ENCODE peak calls at places on chromosomes 6 and 20, in eight cellular contexts. S is A549, N is GM12865, E is lower lobe of right lung, A is Peyer's patch, R is mucosa of descending colon, Z is colonic mucosa, W is astrocyte. D is an unnamed sample.

GRCh38 chr6:44177691-44178423 is 19.2 kb downstream of the CAPN11 start:
- DNase-seq in S (no peak), N (no peak), E (peak; percentile 64), A (peak; percentile 79), R (no peak), Z (no peak), W (peak; percentile 70), D (no peak)

GRCh38 chr6:150250826-150251225 is 108.0 kb downstream of the PPP1R14C start:
- DNase-seq in S (no peak), N (no peak), E (no peak), A (no peak), R (no peak), Z (no peak), W (peak; percentile 80), D (no peak)

GRCh38 chr20:38032585-38033329 is 499 bp downstream of the TTI1 start:
- DNase-seq in S (no peak), N (peak; percentile 70), E (peak; percentile 73), A (no peak), R (no peak), Z (peak; percentile 23), W (peak; percentile 6), D (no peak)

GRCh38 chr6:127550403-127550802 is 26.6 kb upstream of the C6orf58 start:
- DNase-seq in S (no peak), N (no peak), E (no peak), A (no peak), R (no peak), Z (no peak), W (peak; percentile 74), D (no peak)

GRCh38 chr6:158066161-158066781 is 84.6 kb downstream of the SYNJ2 start:
- DNase-seq in S (no peak), N (no peak), E (no peak), A (no peak), R (no peak), Z (no peak), W (no peak), D (no peak)

GRCh38 chr6:83097204-83097603 is 29.7 kb downstream of the DOP1A start:
- DNase-seq in S (no peak), N (no peak), E (no peak), A (no peak), R (no peak), Z (no peak), W (peak; percentile 58), D (no peak)

GRCh38 chr6:136501514-136501913 is 48.7 kb downstream of the MAP7 start:
- DNase-seq in S (no peak), N (no peak), E (no peak), A (no peak), R (no peak), Z (no peak), W (no peak), D (no peak)

GRCh38 chr6:27478706-27479318 is 5.9 kb upstream of the ZNF184 start:
- DNase-seq in S (peak; percentile 66), N (peak; percentile 92), E (peak; percentile 89), A (peak; percentile 96), R (peak; percentile 97), Z (peak; percentile 95), W (peak; percentile 84), D (peak; percentile 50)

GRCh38 chr6:44084231-44085014 is 42.8 kb downstream of the MRPL14 start:
- DNase-seq in S (no peak), N (no peak), E (no peak), A (no peak), R (no peak), Z (no peak), W (no peak), D (no peak)

GRCh38 chr6:74534485-74535211 is 671.2 kb downstream of the COL12A1 start:
- DNase-seq in S (peak; percentile 59), N (no peak), E (no peak), A (no peak), R (peak; percentile 25), Z (peak; percentile 30), W (peak; percentile 47), D (no peak)

GRCh38 chr6:110567957-110568696 is 91.7 kb upstream of the SLC22A16 start:
- DNase-seq in S (no peak), N (peak; percentile 23), E (no peak), A (peak; percentile 55), R (no peak), Z (no peak), W (no peak), D (no peak)

GRCh38 chr6:72620866-72621242 is 1.0 kb upstream of the KCNQ5 start:
- DNase-seq in S (no peak), N (no peak), E (no peak), A (peak; percentile 49), R (peak; percentile 3), Z (no peak), W (no peak), D (peak; percentile 32)

GRCh38 chr6:163984446-163984936 is 570.0 kb downstream of the QKI start:
- DNase-seq in S (no peak), N (peak; percentile 30), E (no peak), A (no peak), R (no peak), Z (no peak), W (peak; percentile 59), D (no peak)

GRCh38 chr20:7171911-7172310 is 404.4 kb downstream of the BMP2 start:
- DNase-seq in S (no peak), N (no peak), E (no peak), A (no peak), R (no peak), Z (no peak), W (peak; percentile 94), D (no peak)

GRCh38 chr20:57223648-57224489 is 42.6 kb downstream of the BMP7 start:
- DNase-seq in S (no peak), N (no peak), E (no peak), A (peak; percentile 55), R (peak; percentile 21), Z (peak; percentile 28), W (peak; percentile 10), D (no peak)

GRCh38 chr20:51097334-51098176 is 74.6 kb upstream of the KCNG1 start:
- DNase-seq in S (no peak), N (no peak), E (no peak), A (peak; percentile 49), R (peak; percentile 35), Z (no peak), W (no peak), D (no peak)

GRCh38 chr6:17045581-17046322 is 56.1 kb upstream of the STMND1 start:
- DNase-seq in S (no peak), N (no peak), E (no peak), A (no peak), R (peak; percentile 6), Z (no peak), W (peak; percentile 63), D (no peak)

DNA sequence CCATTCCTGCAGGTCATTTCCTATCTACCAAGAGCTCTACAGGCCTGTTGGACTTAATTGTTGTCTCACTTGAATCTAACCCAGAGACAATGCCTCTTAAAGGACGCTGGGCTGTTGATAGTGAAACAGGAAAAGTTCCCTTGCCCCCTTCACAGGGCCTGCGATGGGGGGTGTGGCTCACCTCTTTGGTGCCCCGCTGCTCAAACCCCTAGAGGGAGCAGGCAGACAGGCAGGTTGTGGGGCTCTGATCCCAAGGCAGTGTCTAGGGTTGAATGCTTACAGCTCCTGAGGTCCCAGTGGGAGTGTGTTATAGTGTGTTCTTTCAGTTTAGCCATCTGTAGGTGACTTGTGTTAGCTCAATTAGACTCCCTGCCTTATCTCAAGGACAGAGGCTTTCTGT is 68.0 kb downstream of the OTOR start:
- DNase-seq in S (no peak), N (no peak), E (no peak), A (no peak), R (no peak), Z (no peak), W (no peak), D (no peak)
- TF ChIP-seq CTCF in S (no peak), N (no peak), E (no peak), A (no peak), R (no peak), Z (no peak), W (no peak), D (no peak)

GRCh38 chr6:144090384-144090783 is 5.0 kb downstream of the SF3B5 start:
- DNase-seq in S (no peak), N (no peak), E (no peak), A (no peak), R (no peak), Z (no peak), W (no peak), D (no peak)
- TF ChIP-seq CTCF in S (peak; percentile 16), N (no peak), E (no peak), A (no peak), R (no peak), Z (no peak), W (no peak), D (peak; percentile 15)

DNA sequence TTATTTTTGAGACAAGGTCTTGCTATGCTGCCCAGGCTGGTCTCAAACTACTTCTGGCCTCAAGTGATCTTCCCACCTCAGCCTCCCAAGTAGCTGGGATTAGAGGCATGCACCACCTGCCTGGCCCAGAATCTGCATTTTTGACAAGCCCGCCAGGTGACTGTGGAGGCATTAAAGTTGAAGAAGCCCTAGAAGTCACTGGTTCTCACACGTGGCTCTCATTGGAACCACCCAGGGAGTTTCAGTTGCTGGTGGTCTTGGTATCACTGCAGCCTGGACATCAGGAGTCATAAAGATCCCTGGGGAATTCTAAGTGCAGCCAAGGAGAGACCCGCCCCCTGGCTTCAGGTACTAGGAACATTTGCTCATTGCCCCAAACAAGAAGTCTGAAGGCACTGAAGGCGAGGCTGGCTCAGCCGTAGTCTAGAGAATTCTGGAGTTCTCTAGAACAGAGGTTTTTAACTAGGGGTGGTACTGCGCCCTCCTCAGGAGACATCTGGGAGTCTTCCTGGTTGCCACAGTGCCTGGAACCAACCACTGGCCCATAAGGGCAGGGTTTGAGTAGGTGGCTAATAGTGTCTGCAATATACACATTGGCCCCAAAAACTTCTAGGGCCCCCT is 182.8 kb downstream of the ZMYND8 start:
- DNase-seq in S (no peak), N (no peak), E (no peak), A (no peak), R (no peak), Z (no peak), W (no peak), D (no peak)
- TF ChIP-seq CTCF in S (no peak), N (no peak), E (no peak), A (no peak), R (no peak), Z (no peak), W (no peak), D (no peak)

GRCh38 chr6:31897612-31898199 is at the start of gene EHMT2:
- DNase-seq in S (peak; percentile 61), N (peak; percentile 89), E (peak; percentile 89), A (peak; percentile 92), R (peak; percentile 85), Z (peak; percentile 90), W (peak; percentile 48), D (peak; percentile 92)
- TF ChIP-seq CTCF in S (no peak), N (no peak), E (no peak), A (peak; percentile 2), R (no peak), Z (no peak), W (no peak), D (peak; percentile 9)

GRCh38 chr6:21019614-21020013 is 485.4 kb downstream of the CDKAL1 start:
- DNase-seq in S (no peak), N (no peak), E (no peak), A (no peak), R (no peak), Z (no peak), W (no peak), D (no peak)
- TF ChIP-seq CTCF in S (no peak), N (no peak), E (no peak), A (no peak), R (no peak), Z (no peak), W (peak; percentile 13), D (no peak)

GRCh38 chr6:75546401-75546800 is 52.8 kb upstream of the FILIP1 start:
- DNase-seq in S (peak; percentile 16), N (peak; percentile 12), E (no peak), A (no peak), R (no peak), Z (no peak), W (peak; percentile 7), D (peak; percentile 23)
- TF ChIP-seq CTCF in S (peak; percentile 49), N (no peak), E (peak; percentile 37), A (no peak), R (no peak), Z (no peak), W (no peak), D (no peak)